ENCODE peak calls at places on chromosomes 2 and 18, in ten cellular contexts. R, O, M, U, J, Z, D, X, Q and N are unnamed samples.
A peak's percentile ranks its signal among the peaks of the same experiment; 100 is the strongest.

GRCh38 chr2:98269274-98269673 is 77.0 kb upstream of the CNGA3 start:
- DNase-seq in R (no peak), O (peak; percentile 43), M (peak; percentile 66), U (no peak), J (no peak), Z (peak; percentile 4), D (peak; percentile 36), X (peak; percentile 21), Q (no peak), N (no peak)

GRCh38 chr2:191617589-191617988 is 60.3 kb upstream of the NABP1 start:
- DNase-seq in R (no peak), O (no peak), M (no peak), U (peak; percentile 82), J (no peak), Z (no peak), D (no peak), X (no peak), Q (no peak), N (no peak)

GRCh38 chr18:61901334-61901986 is 8.7 kb upstream of the RNF152 start:
- DNase-seq in R (no peak), O (peak; percentile 60), M (peak; percentile 78), U (no peak), J (no peak), Z (peak; percentile 24), D (peak; percentile 48), X (peak; percentile 28), Q (no peak), N (peak; percentile 52)

GRCh38 chr2:159149786-159150185 is 136.7 kb downstream of the WDSUB1 start:
- DNase-seq in R (no peak), O (no peak), M (no peak), U (no peak), J (no peak), Z (no peak), D (no peak), X (no peak), Q (no peak), N (no peak)

GRCh38 chr2:172179045-172179742 is 76.5 kb upstream of the DLX2 start:
- DNase-seq in R (no peak), O (peak; percentile 98), M (no peak), U (peak; percentile 27), J (no peak), Z (no peak), D (no peak), X (peak; percentile 75), Q (no peak), N (no peak)

GRCh38 chr2:71690231-71690834 is 237.0 kb downstream of the DYSF start:
- DNase-seq in R (no peak), O (no peak), M (no peak), U (no peak), J (peak; percentile 54), Z (no peak), D (no peak), X (no peak), Q (no peak), N (peak; percentile 7)

GRCh38 chr2:84741182-84741822 is 139.6 kb downstream of the TRABD2A start:
- DNase-seq in R (no peak), O (peak; percentile 32), M (peak; percentile 60), U (peak; percentile 53), J (peak; percentile 79), Z (no peak), D (no peak), X (no peak), Q (no peak), N (no peak)

GRCh38 chr2:118032169-118033013 is 18.5 kb upstream of the CCDC93 start:
- DNase-seq in R (no peak), O (peak; percentile 23), M (peak; percentile 62), U (no peak), J (no peak), Z (peak; percentile 18), D (peak; percentile 23), X (no peak), Q (no peak), N (peak; percentile 29)

GRCh38 chr2:205752924-205753323 is 70.6 kb downstream of the NRP2 start:
- DNase-seq in R (no peak), O (no peak), M (no peak), U (no peak), J (no peak), Z (no peak), D (no peak), X (peak; percentile 97), Q (no peak), N (no peak)

GRCh38 chr2:205754285-205754923 is 72.1 kb downstream of the NRP2 start:
- DNase-seq in R (no peak), O (no peak), M (no peak), U (no peak), J (no peak), Z (no peak), D (no peak), X (no peak), Q (no peak), N (no peak)

GRCh38 chr2:205749078-205749477 is 66.8 kb downstream of the NRP2 start:
- DNase-seq in R (no peak), O (no peak), M (no peak), U (no peak), J (no peak), Z (no peak), D (no peak), X (no peak), Q (no peak), N (no peak)

GRCh38 chr2:205752421-205752820 is 70.1 kb downstream of the NRP2 start:
- DNase-seq in R (no peak), O (no peak), M (no peak), U (no peak), J (no peak), Z (no peak), D (no peak), X (peak; percentile 48), Q (no peak), N (no peak)

DNA sequence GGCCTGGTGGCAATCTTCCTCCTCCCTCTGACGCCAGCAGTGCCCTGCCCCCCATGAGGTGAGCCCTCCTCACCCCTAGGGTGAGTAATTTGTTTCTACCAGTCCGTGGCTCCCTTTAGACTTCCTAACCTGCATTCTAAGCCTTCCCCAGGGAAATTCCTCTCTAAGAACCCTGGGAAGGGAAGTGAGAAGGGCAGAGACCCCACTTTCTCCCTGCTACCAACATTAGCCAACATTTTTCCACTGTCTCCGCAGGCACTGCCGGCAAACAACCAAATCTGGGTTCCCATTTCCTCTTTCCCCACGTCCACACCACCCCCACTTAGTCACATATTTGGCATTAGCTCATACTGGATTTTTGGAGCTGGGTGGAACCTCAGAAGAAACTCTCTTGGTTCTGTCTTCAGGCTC is 69.3 kb downstream of the NRP2 start:
- DNase-seq in R (no peak), O (peak; percentile 75), M (no peak), U (no peak), J (no peak), Z (no peak), D (no peak), X (peak; percentile 66), Q (no peak), N (no peak)
- H3K27ac ChIP-seq in R (peak overlapping the region; percentile 57), O (peak overlapping the region; percentile 73), M (no peak overlapping the region), U (no peak overlapping the region), J (no peak overlapping the region), Z (no peak overlapping the region), D (no peak overlapping the region), X (peak overlapping the region; percentile 87), Q (no peak overlapping the region), N (no peak overlapping the region)

DNA sequence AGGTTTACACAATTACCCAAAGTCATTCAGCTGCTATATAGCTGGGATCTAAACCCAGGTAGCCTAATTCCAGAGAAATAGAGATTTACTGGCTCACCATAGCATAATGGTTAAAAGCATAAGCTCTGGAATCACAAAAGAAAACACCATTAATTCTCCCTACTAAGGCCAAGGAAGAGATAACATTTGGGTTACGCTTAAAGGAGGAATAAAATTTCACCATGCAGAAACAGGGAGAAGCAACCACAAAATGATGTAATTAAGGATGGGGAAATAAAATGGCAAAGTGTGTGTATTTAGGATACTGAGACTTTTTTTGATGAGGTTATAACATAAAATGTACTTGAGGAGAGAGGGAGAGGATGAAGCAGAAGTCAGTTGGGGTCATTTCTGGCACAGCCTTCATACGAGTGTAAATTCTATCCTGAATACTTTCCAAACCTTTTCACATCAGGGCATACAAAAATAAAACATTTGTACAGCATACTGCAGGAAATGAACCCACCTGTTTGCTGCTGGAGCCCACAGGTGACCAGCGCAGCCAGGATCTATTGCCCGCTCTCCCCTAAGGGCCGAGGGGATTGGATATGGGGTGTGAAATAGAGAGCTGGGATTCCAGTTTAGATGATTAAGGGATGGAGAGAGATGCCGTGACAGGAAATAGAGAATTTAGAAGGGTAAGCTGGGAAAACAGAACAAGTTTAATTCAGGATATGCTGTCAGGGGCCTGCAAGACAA is 43.7 kb upstream of the SERTAD2 start:
- DNase-seq in R (no peak), O (no peak), M (no peak), U (no peak), J (no peak), Z (no peak), D (no peak), X (peak; percentile 78), Q (no peak), N (no peak)
- H3K4me1 ChIP-seq in R (no peaks in the 10 kb centered on the region), O (peaks cover 6% of the 10 kb centered on the region), M (peaks cover 19% of the 10 kb centered on the region), U (peaks cover 10% of the 10 kb centered on the region), J (peaks cover 53% of the 10 kb centered on the region), Z (no peaks in the 10 kb centered on the region), D (no peaks in the 10 kb centered on the region), X (peaks cover 35% of the 10 kb centered on the region), Q (no peaks in the 10 kb centered on the region), N (no peaks in the 10 kb centered on the region)

GRCh38 chr2:2765839-2766495 is 434.9 kb upstream of the MYT1L start:
- DNase-seq in R (no peak), O (no peak), M (no peak), U (no peak), J (no peak), Z (no peak), D (no peak), X (no peak), Q (no peak), N (no peak)
- H3K9me3 ChIP-seq in R (peaks cover 1% of the 10 kb centered on the region), O (peaks cover 8% of the 10 kb centered on the region), M (no peaks in the 10 kb centered on the region), U (no peaks in the 10 kb centered on the region), J (no peaks in the 10 kb centered on the region), Z (no peaks in the 10 kb centered on the region), D (no peaks in the 10 kb centered on the region), X (peaks cover 14% of the 10 kb centered on the region), Q (no peaks in the 10 kb centered on the region), N (no peaks in the 10 kb centered on the region)

GRCh38 chr2:231699006-231699405 is 9.3 kb upstream of the PTMA start:
- DNase-seq in R (no peak), O (no peak), M (no peak), U (no peak), J (no peak), Z (no peak), D (no peak), X (peak; percentile 71), Q (peak; percentile 41), N (no peak)

GRCh38 chr2:231704017-231704416 is 4.3 kb upstream of the PTMA start:
- DNase-seq in R (no peak), O (no peak), M (peak; percentile 0), U (no peak), J (no peak), Z (no peak), D (no peak), X (no peak), Q (no peak), N (no peak)

GRCh38 chr2:231696004-231696367 is 12.3 kb upstream of the PTMA start:
- DNase-seq in R (no peak), O (no peak), M (peak; percentile 1), U (no peak), J (no peak), Z (no peak), D (no peak), X (no peak), Q (peak; percentile 68), N (no peak)

GRCh38 chr2:231706731-231707624 is 1.3 kb upstream of the PTMA start:
- DNase-seq in R (peak; percentile 99), O (peak; percentile 98), M (peak; percentile 99), U (peak; percentile 97), J (peak; percentile 97), Z (peak; percentile 98), D (peak; percentile 98), X (peak; percentile 98), Q (peak; percentile 98), N (peak; percentile 98)

GRCh38 chr2:231701456-231702373 is 6.6 kb upstream of the PTMA start:
- DNase-seq in R (no peak), O (peak; percentile 93), M (peak; percentile 2), U (no peak), J (no peak), Z (peak; percentile 64), D (no peak), X (peak; percentile 68), Q (peak; percentile 65), N (peak; percentile 61)
- H3K27ac ChIP-seq in R (peak overlapping the region; percentile 78), O (peak overlapping the region; percentile 65), M (no peak overlapping the region), U (no peak overlapping the region), J (no peak overlapping the region), Z (peak overlapping the region; percentile 69), D (no peak overlapping the region), X (no peak overlapping the region), Q (peak overlapping the region; percentile 63), N (peak overlapping the region; percentile 37)